ENCODE peak calls at places on chromosomes 13 and 19, in seven cellular contexts. J, D, N, A, R, K and B are unnamed samples.

GRCh38 chr13:36332986-36333385 is 13.2 kb downstream of the SPART start:
- DNase-seq in D (no peak), A (peak; percentile 41), K (peak; percentile 66), R (no peak), N (peak; percentile 59), J (no peak), B (peak; percentile 70)

GRCh38 chr19:2015611-2015950 is at the start of gene BTBD2:
- DNase-seq in J (no peak), R (no peak), N (peak; percentile 84), K (peak; percentile 90), A (peak; percentile 87), D (no peak), B (peak; percentile 77)

GRCh38 chr13:111855786-111856185 is 211.2 kb upstream of the SOX1 start:
- DNase-seq in A (no peak), R (no peak), K (no peak), N (no peak), J (no peak), D (no peak), B (no peak)

GRCh38 chr13:84998681-84999080 is 800.5 kb downstream of the SLITRK6 start:
- DNase-seq in R (no peak), K (no peak), J (no peak), D (no peak), N (no peak), A (no peak), B (no peak)

GRCh38 chr19:4831351-4832340 is at the start of gene TICAM1:
- DNase-seq in R (peak; percentile 89), J (no peak), K (peak; percentile 40), N (peak; percentile 65), D (peak; percentile 25), A (peak; percentile 53), B (peak; percentile 65)

GRCh38 chr19:6087074-6087506 is 23.2 kb downstream of the RFX2 start:
- DNase-seq in J (no peak), N (no peak), A (no peak), R (no peak), K (no peak), D (no peak), B (no peak)

GRCh38 chr13:27792393-27793218 is at the start of gene GSX1:
- DNase-seq in D (no peak), A (peak; percentile 72), R (peak; percentile 83), J (no peak), K (peak; percentile 68), N (peak; percentile 63), B (peak; percentile 77)

GRCh38 chr13:44112700-44113329 is 233.1 kb downstream of the LACC1 start:
- DNase-seq in R (no peak), K (no peak), N (no peak), J (no peak), A (no peak), D (no peak), B (no peak)

GRCh38 chr13:37925878-37926473 is 56.4 kb upstream of the TRPC4 start:
- DNase-seq in K (no peak), R (no peak), N (no peak), D (no peak), A (peak; percentile 52), J (no peak), B (no peak)

DNA sequence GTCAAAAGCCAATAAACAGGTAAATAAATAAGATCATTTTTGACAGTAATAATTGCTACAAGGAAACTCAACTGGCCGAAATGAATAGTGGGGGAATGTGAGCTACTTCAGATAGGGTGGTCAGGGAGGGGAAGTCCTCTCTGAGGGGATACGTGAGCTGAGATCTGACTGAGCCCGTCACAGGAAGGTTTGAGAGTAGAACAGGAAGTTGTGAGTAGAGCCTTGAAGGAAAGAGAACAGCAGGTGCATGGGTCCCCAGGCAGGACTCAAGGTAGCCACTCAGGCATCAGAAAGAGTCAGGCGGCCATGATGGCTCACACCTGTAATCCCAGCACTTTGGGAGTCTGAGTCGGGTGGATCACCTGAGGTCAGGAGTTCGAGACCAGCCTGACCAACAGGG is 6.3 kb downstream of the IRGQ start:
- DNase-seq in D (no peak), N (no peak), K (no peak), R (no peak), A (no peak), J (no peak), B (no peak)
- H3K4me3 ChIP-seq in D (no peak overlapping the region), N (no peak overlapping the region), K (no peak overlapping the region), R (no peak overlapping the region), A (no peak overlapping the region), J (no peak overlapping the region), B (no peak overlapping the region)

DNA sequence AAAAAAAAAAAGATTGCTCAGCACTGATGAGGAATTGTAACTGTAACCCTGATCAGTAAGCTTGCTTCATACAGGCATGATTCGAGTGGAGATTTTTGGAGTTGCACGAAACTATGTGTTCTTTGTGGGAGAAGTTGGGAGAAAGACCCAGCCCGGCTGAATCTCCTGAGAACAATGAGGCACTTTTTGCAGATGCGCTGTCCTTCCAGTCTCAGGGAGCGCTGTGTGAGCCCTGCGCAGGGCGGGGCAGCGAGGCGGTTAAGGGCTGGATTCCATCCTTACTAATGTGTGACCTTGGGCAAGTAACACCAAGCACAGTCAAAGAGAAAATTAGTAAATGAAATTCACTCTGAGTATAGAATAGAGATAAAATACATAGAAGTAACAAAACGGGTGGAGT is 76.9 kb downstream of the SIPA1L3 start:
- DNase-seq in D (no peak), J (no peak), A (no peak), R (no peak), N (no peak), K (no peak), B (no peak)
- TF ChIP-seq CTCF in D (no peak), J (no peak), A (no peak), R (no peak), N (no peak), K (no peak), B (no peak)

GRCh38 chr13:61778531-61778930 is 362.9 kb upstream of the PCDH20 start:
- DNase-seq in J (no peak), K (no peak), D (no peak), R (no peak), N (no peak), A (no peak), B (no peak)
- H3K4me3 ChIP-seq in J (no peak overlapping the region), K (no peak overlapping the region), D (no peak overlapping the region), R (no peak overlapping the region), N (no peak overlapping the region), A (no peak overlapping the region), B (no peak overlapping the region)

GRCh38 chr19:17511724-17512573 is 500 bp downstream of the PGLS start:
- DNase-seq in D (peak; percentile 43), N (peak; percentile 75), K (peak; percentile 82), A (peak; percentile 90), R (peak; percentile 94), J (no peak), B (peak; percentile 91)
- TF ChIP-seq CTCF in D (peak; percentile 15), N (no peak), K (peak; percentile 9), A (no peak), R (peak; percentile 17), J (peak; percentile 47), B (no peak)

GRCh38 chr13:20127263-20127562 is 33.6 kb downstream of the GJA3 start:
- DNase-seq in R (no peak), D (no peak), N (no peak), A (no peak), K (no peak), J (no peak), B (peak; percentile 38)

GRCh38 chr13:20127563-20128458 is 33.0 kb downstream of the GJA3 start:
- DNase-seq in D (no peak), J (no peak), R (peak; percentile 88), N (peak; percentile 16), A (peak; percentile 56), K (peak; percentile 40), B (peak; percentile 56)

GRCh38 chr13:20125783-20126165 is 35.1 kb downstream of the GJA3 start:
- DNase-seq in A (no peak), R (no peak), D (no peak), J (no peak), N (no peak), K (no peak), B (no peak)

GRCh38 chr13:20125129-20125782 is 35.6 kb downstream of the GJA3 start:
- DNase-seq in D (no peak), K (peak; percentile 81), J (peak; percentile 4), A (peak; percentile 28), R (no peak), N (peak; percentile 69), B (peak; percentile 65)

DNA sequence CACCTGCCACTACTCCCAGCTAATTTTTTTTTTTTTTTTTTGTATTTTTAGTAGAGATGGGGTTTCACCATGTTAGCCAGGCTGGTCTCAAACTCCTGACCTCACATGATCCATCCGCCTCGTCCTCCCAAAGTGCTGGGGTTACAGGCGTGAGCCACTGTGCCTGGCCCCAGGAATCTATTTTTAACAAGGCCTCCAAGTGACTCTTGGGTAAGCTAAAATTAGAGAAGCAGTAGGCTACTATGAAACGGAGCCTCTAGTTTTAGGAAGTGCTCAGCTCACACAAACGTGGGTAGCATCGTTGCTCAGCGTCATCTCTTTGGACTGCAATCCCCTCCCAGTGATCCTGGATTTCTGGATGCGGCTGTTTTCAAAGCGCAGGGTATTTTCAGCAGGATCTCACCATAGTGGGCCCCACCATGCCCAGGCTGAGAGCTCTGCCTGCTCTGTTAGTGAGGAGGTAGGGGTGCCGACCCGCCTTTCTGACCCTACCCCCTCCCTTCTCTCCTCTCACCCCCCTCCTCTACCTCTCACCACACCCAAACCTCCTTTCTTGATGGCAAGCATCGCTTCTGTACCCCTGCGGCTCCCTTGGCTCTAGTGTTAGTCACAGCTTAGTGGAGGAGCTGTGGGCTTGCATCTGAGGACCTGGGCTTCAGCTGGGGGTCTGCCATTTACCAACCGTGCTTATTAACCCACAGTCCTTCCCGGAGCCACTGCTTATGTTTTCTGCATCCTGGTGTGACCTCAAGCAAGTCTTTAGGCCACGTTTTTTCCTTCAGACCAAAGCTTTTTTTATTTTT is 34.2 kb downstream of the GJA3 start:
- DNase-seq in A (no peak), D (no peak), J (no peak), R (no peak), K (no peak), N (no peak), B (no peak)
- H3K4me3 ChIP-seq in A (no peak overlapping the region), D (no peak overlapping the region), J (no peak overlapping the region), R (peak overlapping the region; percentile 58), K (no peak overlapping the region), N (no peak overlapping the region), B (no peak overlapping the region)

DNA sequence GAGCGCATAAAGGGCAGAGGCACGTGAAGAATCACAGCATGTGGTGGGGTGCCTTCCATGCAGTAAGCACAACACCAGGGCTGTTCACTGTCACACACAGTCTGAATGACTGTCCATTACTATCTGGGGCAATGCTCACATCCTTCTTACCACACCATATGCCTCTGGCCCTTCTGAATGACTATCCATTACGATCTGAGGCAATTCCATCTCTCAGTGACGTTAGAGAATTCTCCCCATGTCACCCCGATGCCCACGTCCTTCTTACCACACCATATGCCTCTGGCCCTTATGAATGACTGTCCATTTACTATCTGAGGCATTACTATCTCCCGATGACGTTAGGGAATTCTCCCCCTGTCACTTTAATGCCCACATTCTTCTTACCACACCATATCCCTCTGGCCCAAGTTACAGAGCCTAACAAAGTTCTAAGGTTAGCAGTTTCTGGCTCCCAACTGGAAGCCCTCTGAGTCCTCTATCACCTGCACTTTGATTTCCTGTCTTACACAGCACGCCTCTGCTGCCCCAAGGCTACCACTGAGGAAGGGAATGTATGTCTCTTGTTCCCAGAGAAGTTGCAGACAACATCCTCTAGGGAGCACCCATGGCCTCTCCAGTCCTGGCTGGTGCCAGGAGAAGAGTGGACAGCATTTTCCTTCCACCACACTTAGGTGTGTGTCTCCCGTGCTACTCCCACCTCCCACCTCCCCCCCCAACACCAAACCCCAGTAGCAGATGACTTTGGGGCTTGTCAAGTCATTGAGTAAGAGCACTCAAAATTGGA is 154.8 kb downstream of the COG6 start:
- DNase-seq in J (no peak), N (no peak), K (peak; percentile 2), R (no peak), D (no peak), A (no peak), B (no peak)
- TF ChIP-seq CTCF in J (no peak), N (no peak), K (no peak), R (no peak), D (no peak), A (no peak), B (no peak)